ENCODE peak calls at places on chromosomes 3 and 15, in five cellular contexts. E is psoas muscle, H is mesendoderm, P is OCI-LY7, U is endothelial cell of umbilical vein. G is an unnamed sample.

GRCh38 chr3:26840272-26840870 is 217.8 kb downstream of the LRRC3B start:
- DNase-seq in P (no peak), H (peak; percentile 23), E (no peak), U (no peak), G (no peak)

GRCh38 chr15:52491460-52491859 is 37.2 kb downstream of the MYO5A start:
- DNase-seq in E (no peak), P (no peak), H (no peak), U (peak; percentile 95), G (no peak)

GRCh38 chr3:73056365-73057150 is 4.9 kb upstream of the EBLN2 start:
- DNase-seq in U (peak; percentile 46), P (peak; percentile 16), E (no peak), H (peak; percentile 57), G (peak; percentile 25)

GRCh38 chr3:9402410-9403228 is 5.2 kb downstream of the SETD5 start:
- DNase-seq in E (no peak), P (no peak), U (no peak), H (peak; percentile 95), G (no peak)

GRCh38 chr3:126131881-126132750 is 48.2 kb upstream of the SLC41A3 start:
- DNase-seq in E (peak; percentile 12), H (no peak), U (no peak), P (no peak), G (no peak)

GRCh38 chr3:104396974-104397669 is 969.6 kb upstream of the ALCAM start:
- DNase-seq in U (no peak), E (no peak), H (no peak), P (no peak), G (no peak)

GRCh38 chr3:44969170-44969569 is 6.8 kb downstream of the ZDHHC3 start:
- DNase-seq in P (peak; percentile 69), U (no peak), E (no peak), H (no peak), G (no peak)

GRCh38 chr3:89360155-89360554 is 252.7 kb downstream of the EPHA3 start:
- DNase-seq in U (no peak), H (no peak), P (no peak), E (no peak), G (no peak)

GRCh38 chr3:13500133-13500885 is 20.2 kb downstream of the HDAC11 start:
- DNase-seq in U (no peak), H (peak; percentile 48), E (no peak), P (peak; percentile 27), G (no peak)

GRCh38 chr15:88004379-88004778 is 252.2 kb downstream of the NTRK3 start:
- DNase-seq in U (no peak), H (no peak), P (no peak), E (no peak), G (no peak)

GRCh38 chr3:112681822-112682325 is 40.9 kb upstream of the CCDC80 start:
- DNase-seq in U (peak; percentile 64), H (no peak), P (no peak), E (no peak), G (no peak)

GRCh38 chr3:12154151-12154550 is 4.6 kb downstream of the TIMP4 start:
- DNase-seq in U (no peak), E (no peak), P (no peak), H (no peak), G (no peak)

GRCh38 chr15:101579766-101580165 is 72.4 kb downstream of the TM2D3 start:
- DNase-seq in E (no peak), P (no peak), U (peak; percentile 43), H (no peak), G (no peak)

GRCh38 chr3:84959470-84960380 is 936 bp downstream of the CADM2 start:
- DNase-seq in U (no peak), P (no peak), E (no peak), H (peak; percentile 71), G (no peak)

GRCh38 chr3:20028846-20029430 is 11.3 kb upstream of the KAT2B start:
- DNase-seq in U (no peak), P (no peak), E (no peak), H (peak; percentile 26), G (no peak)

GRCh38 chr3:170418422-170419300 is at the start of gene CLDN11:
- DNase-seq in E (peak; percentile 53), H (peak; percentile 70), U (peak; percentile 22), P (no peak), G (no peak)

GRCh38 chr3:14322667-14323295 is 79.6 kb upstream of the SLC6A6 start:
- DNase-seq in H (no peak), P (no peak), E (peak; percentile 15), U (no peak), G (no peak)

GRCh38 chr3:29335438-29335837 is 54.6 kb downstream of the RBMS3 start:
- DNase-seq in H (peak; percentile 97), E (peak; percentile 59), U (peak; percentile 92), P (no peak), G (no peak)

GRCh38 chr3:43144811-43145490 is 39.1 kb upstream of the POMGNT2 start:
- DNase-seq in E (peak; percentile 19), U (peak; percentile 47), P (no peak), H (peak; percentile 19), G (no peak)

GRCh38 chr15:61195116-61196002 is 33.7 kb downstream of the RORA start:
- DNase-seq in P (peak; percentile 58), H (peak; percentile 68), U (peak; percentile 49), E (no peak), G (no peak)

GRCh38 chr15:63114465-63114864 is 7.2 kb upstream of the LACTB start:
- DNase-seq in H (no peak), E (no peak), P (no peak), U (peak; percentile 22), G (no peak)

GRCh38 chr3:72999971-73000370 is 3.4 kb downstream of the PPP4R2 start:
- DNase-seq in P (peak; percentile 30), E (no peak), U (no peak), H (no peak), G (no peak)

GRCh38 chr3:107977571-107977970 is 113.3 kb downstream of the CD47 start:
- DNase-seq in E (no peak), H (no peak), P (no peak), U (no peak), G (no peak)

GRCh38 chr15:96331141-96331941 is 841 bp downstream of the NR2F2 start:
- DNase-seq in H (no peak), E (peak; percentile 51), P (no peak), U (peak; percentile 40), G (no peak)

GRCh38 chr3:131454501-131454900 is 48.3 kb downstream of the MRPL3 start:
- DNase-seq in H (no peak), P (no peak), E (no peak), U (no peak), G (no peak)

GRCh38 chr15:45200799-45201556 is 13.2 kb upstream of the SHF start:
- DNase-seq in P (peak; percentile 76), U (peak; percentile 81), H (peak; percentile 85), E (peak; percentile 81), G (peak; percentile 66)

GRCh38 chr3:107263269-107264021 is 113.8 kb upstream of the CCDC54 start:
- DNase-seq in U (no peak), H (peak; percentile 16), P (no peak), E (no peak), G (no peak)

GRCh38 chr3:108862865-108863798 is 40.5 kb downstream of the TRAT1 start:
- DNase-seq in E (no peak), H (peak; percentile 23), U (peak; percentile 2), P (no peak), G (peak; percentile 28)

GRCh38 chr3:49244589-49245205 is 32.3 kb downstream of the C3orf62 start:
- DNase-seq in E (no peak), U (no peak), P (peak; percentile 13), H (peak; percentile 84), G (no peak)
- H3K27ac ChIP-seq in E (no peak overlapping the region), U (no peak overlapping the region), P (no peak overlapping the region), H (no peak overlapping the region), G (no peak overlapping the region)

GRCh38 chr3:152448091-152448490 is 179.4 kb downstream of the MBNL1 start:
- DNase-seq in U (no peak), P (no peak), E (no peak), H (no peak), G (no peak)

GRCh38 chr3:152444029-152444641 is 175.4 kb downstream of the MBNL1 start:
- DNase-seq in U (peak; percentile 80), E (no peak), H (peak; percentile 59), P (peak; percentile 71), G (no peak)

GRCh38 chr3:152447509-152447908 is 178.8 kb downstream of the MBNL1 start:
- DNase-seq in E (no peak), P (no peak), H (no peak), U (no peak), G (no peak)

GRCh38 chr3:152445227-152445626 is 176.5 kb downstream of the MBNL1 start:
- DNase-seq in E (no peak), P (no peak), H (no peak), U (no peak), G (no peak)

GRCh38 chr3:152446495-152446894 is 177.8 kb downstream of the MBNL1 start:
- DNase-seq in H (no peak), P (no peak), E (no peak), U (no peak), G (no peak)
- H3K4me1 ChIP-seq in H (no peaks in the 10 kb centered on the region), P (peaks cover 19% of the 10 kb centered on the region), E (peaks cover 63% of the 10 kb centered on the region), U (peaks cover 12% of the 10 kb centered on the region), G (peaks cover 63% of the 10 kb centered on the region)

GRCh38 chr15:58114812-58115211 is 23.4 kb upstream of the AQP9 start:
- DNase-seq in H (no peak), U (no peak), E (no peak), P (no peak), G (no peak)
- H3K27ac ChIP-seq in H (no peak overlapping the region), U (no peak overlapping the region), E (no peak overlapping the region), P (no peak overlapping the region), G (no peak overlapping the region)

GRCh38 chr15:66963710-66964109 is 101.7 kb upstream of the SMAD3 start:
- DNase-seq in H (no peak), E (no peak), U (no peak), P (no peak), G (no peak)

GRCh38 chr15:66965201-66965900 is 100.1 kb upstream of the SMAD3 start:
- DNase-seq in H (no peak), U (no peak), E (no peak), P (no peak), G (no peak)

GRCh38 chr15:66964111-66964738 is 101.2 kb upstream of the SMAD3 start:
- DNase-seq in H (no peak), P (no peak), E (no peak), U (no peak), G (no peak)

GRCh38 chr15:66966256-66966655 is 99.1 kb upstream of the SMAD3 start:
- DNase-seq in H (no peak), P (peak; percentile 44), U (no peak), E (no peak), G (no peak)

DNA sequence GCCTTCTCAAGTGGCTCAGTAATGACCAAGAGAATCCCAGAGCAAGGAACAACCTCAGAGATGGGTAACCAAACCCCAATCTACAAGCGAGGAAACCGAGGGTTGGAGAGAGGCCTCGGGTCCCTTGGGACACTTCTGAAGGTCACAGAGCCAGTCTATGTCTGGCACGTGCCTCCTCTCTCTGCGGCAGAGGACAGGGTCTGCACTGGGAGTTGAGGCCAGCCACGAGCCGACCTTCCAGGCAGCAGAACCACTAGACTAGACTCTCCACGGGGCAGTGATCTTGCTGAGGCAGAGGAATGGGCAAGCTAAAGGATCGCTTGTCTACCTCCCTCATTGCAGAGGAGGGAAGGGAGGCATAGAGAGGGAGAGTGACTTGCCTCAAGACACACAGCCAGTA is 100.6 kb upstream of the SMAD3 start:
- DNase-seq in P (no peak), E (no peak), H (no peak), U (no peak), G (no peak)
- H3K4me1 ChIP-seq in P (no peaks in the 10 kb centered on the region), E (no peaks in the 10 kb centered on the region), H (no peaks in the 10 kb centered on the region), U (no peaks in the 10 kb centered on the region), G (no peaks in the 10 kb centered on the region)

G was measured in CD8-positive, alpha-beta memory T cell.